ENCODE peak calls at places on chromosomes 5 and 9, in five cellular contexts. One of them, this sample, is unnamed.

GRCh38 chr5:103397996-103398581 is 139.5 kb downstream of the MACIR start:
- DNase-seq in astrocyte: peak; percentile 26
- DNase-seq in fibroblast of lung: peak; percentile 43
- DNase-seq in DND-41: no peak
- DNase-seq in IMR-90: peak; percentile 36
- DNase-seq in this sample: no peak

GRCh38 chr5:171528865-171529264 is 109.4 kb downstream of the FGF18 start:
- DNase-seq in astrocyte: no peak
- DNase-seq in fibroblast of lung: no peak
- DNase-seq in DND-41: no peak
- DNase-seq in IMR-90: no peak
- DNase-seq in this sample: no peak

GRCh38 chr9:137785704-137786161 is 91.8 kb upstream of the CACNA1B start:
- DNase-seq in astrocyte: no peak
- DNase-seq in fibroblast of lung: no peak
- DNase-seq in DND-41: no peak
- DNase-seq in IMR-90: peak; percentile 6
- DNase-seq in this sample: no peak

GRCh38 chr5:68478306-68479091 is 262.9 kb downstream of the PIK3R1 start:
- DNase-seq in astrocyte: peak; percentile 58
- DNase-seq in fibroblast of lung: peak; percentile 62
- DNase-seq in DND-41: no peak
- DNase-seq in IMR-90: peak; percentile 28
- DNase-seq in this sample: no peak

GRCh38 chr9:93202919-93203712 is 19.2 kb downstream of the WNK2 start:
- DNase-seq in astrocyte: no peak
- DNase-seq in fibroblast of lung: no peak
- DNase-seq in DND-41: no peak
- DNase-seq in IMR-90: no peak
- DNase-seq in this sample: no peak

GRCh38 chr9:132647806-132648205 is 22.0 kb downstream of the DDX31 start:
- DNase-seq in astrocyte: no peak
- DNase-seq in fibroblast of lung: no peak
- DNase-seq in DND-41: no peak
- DNase-seq in IMR-90: peak; percentile 28
- DNase-seq in this sample: no peak

GRCh38 chr9:76818271-76818670 is 54.0 kb downstream of the PCA3 start:
- DNase-seq in astrocyte: peak; percentile 98
- DNase-seq in fibroblast of lung: peak; percentile 99
- DNase-seq in DND-41: no peak
- DNase-seq in IMR-90: peak; percentile 98
- DNase-seq in this sample: no peak

GRCh38 chr5:18305288-18305899 is 671.1 kb downstream of the TAF11L14 start:
- DNase-seq in astrocyte: peak; percentile 14
- DNase-seq in fibroblast of lung: peak; percentile 14
- DNase-seq in DND-41: no peak
- DNase-seq in IMR-90: peak; percentile 39
- DNase-seq in this sample: no peak

GRCh38 chr5:154709368-154710305 is 45.5 kb upstream of the LARP1 start:
- DNase-seq in astrocyte: no peak
- DNase-seq in fibroblast of lung: no peak
- DNase-seq in DND-41: no peak
- DNase-seq in IMR-90: no peak
- DNase-seq in this sample: no peak

DNA sequence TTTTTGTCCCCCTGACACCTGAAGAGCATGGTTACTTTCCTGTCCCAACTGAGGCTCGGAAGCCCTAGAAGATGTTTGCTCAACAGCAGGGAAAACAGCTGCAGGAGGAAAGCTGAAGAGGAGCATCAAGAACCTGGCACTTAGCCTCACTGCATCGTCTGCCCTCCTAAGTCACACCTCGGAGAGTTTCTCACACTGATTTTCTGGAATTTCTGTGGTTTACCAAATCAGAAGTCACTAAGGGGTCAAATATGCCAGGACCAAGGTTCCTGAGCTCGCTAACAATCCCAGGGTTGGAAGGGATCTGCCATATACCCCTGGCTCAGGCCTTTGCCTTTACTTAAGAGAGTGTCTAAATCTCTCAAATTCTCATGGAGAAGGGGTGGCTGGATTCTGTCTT is 5.3 kb downstream of the IL12B start:
- DNase-seq in astrocyte: peak; percentile 41
- DNase-seq in fibroblast of lung: peak; percentile 45
- DNase-seq in DND-41: no peak
- DNase-seq in IMR-90: no peak
- DNase-seq in this sample: no peak
- H3K4me1 ChIP-seq in astrocyte: peaks cover 3% of the 10 kb centered on the region
- H3K4me1 ChIP-seq in fibroblast of lung: peaks cover 5% of the 10 kb centered on the region
- H3K4me1 ChIP-seq in DND-41: no peaks in the 10 kb centered on the region
- H3K4me1 ChIP-seq in IMR-90: no peaks in the 10 kb centered on the region
- H3K4me1 ChIP-seq in this sample: no peaks in the 10 kb centered on the region

GRCh38 chr5:98781964-98782363 is 8.5 kb downstream of the RGMB start:
- DNase-seq in astrocyte: no peak
- DNase-seq in fibroblast of lung: no peak
- DNase-seq in DND-41: no peak
- DNase-seq in IMR-90: no peak
- DNase-seq in this sample: no peak

GRCh38 chr5:98777295-98777694 is 3.8 kb downstream of the RGMB start:
- DNase-seq in astrocyte: no peak
- DNase-seq in fibroblast of lung: no peak
- DNase-seq in DND-41: no peak
- DNase-seq in IMR-90: no peak
- DNase-seq in this sample: no peak

GRCh38 chr5:98781520-98781919 is 8.1 kb downstream of the RGMB start:
- DNase-seq in astrocyte: no peak
- DNase-seq in fibroblast of lung: no peak
- DNase-seq in DND-41: no peak
- DNase-seq in IMR-90: no peak
- DNase-seq in this sample: no peak

GRCh38 chr5:98780390-98780789 is 6.9 kb downstream of the RGMB start:
- DNase-seq in astrocyte: peak; percentile 45
- DNase-seq in fibroblast of lung: peak; percentile 50
- DNase-seq in DND-41: no peak
- DNase-seq in IMR-90: no peak
- DNase-seq in this sample: no peak

GRCh38 chr5:98779264-98779877 is 5.9 kb downstream of the RGMB start:
- DNase-seq in astrocyte: no peak
- DNase-seq in fibroblast of lung: no peak
- DNase-seq in DND-41: no peak
- DNase-seq in IMR-90: no peak
- DNase-seq in this sample: no peak
- H3K4me3 ChIP-seq in astrocyte: peak overlapping the region; percentile 19
- H3K4me3 ChIP-seq in fibroblast of lung: no peak overlapping the region
- H3K4me3 ChIP-seq in DND-41: no peak overlapping the region
- H3K4me3 ChIP-seq in IMR-90: peak overlapping the region; percentile 5
- H3K4me3 ChIP-seq in this sample: no peak overlapping the region

DNA sequence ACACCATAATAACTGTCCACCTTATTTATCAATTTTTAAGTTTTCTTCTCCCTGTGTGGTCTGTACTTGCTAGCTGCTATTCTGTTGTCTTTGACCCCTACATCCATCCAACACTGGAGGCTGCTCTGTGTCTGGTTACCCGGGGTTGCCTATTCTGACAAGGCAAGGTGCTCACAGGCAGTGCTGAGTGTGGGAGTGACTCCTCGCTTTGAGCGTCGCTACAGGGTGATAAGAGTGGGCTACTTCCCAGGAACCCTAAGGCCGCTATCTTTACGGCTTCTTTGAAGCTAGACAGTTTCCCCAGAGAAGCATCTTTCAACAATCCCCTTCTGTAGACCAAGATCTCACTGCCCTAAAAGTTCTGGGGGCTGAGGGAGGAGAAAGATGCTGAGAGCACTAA is 35.3 kb downstream of the NSUN2 start:
- DNase-seq in astrocyte: no peak
- DNase-seq in fibroblast of lung: no peak
- DNase-seq in DND-41: no peak
- DNase-seq in IMR-90: no peak
- DNase-seq in this sample: no peak
- H3K36me3 ChIP-seq in astrocyte: peaks cover 37% of the 10 kb centered on the region
- H3K36me3 ChIP-seq in fibroblast of lung: peaks cover 13% of the 10 kb centered on the region
- H3K36me3 ChIP-seq in DND-41: peaks cover 51% of the 10 kb centered on the region
- H3K36me3 ChIP-seq in IMR-90: peaks cover 41% of the 10 kb centered on the region
- H3K36me3 ChIP-seq in this sample: peaks cover 30% of the 10 kb centered on the region

GRCh38 chr9:94949330-94949729 is 222.8 kb downstream of the AOPEP start:
- DNase-seq in astrocyte: no peak
- DNase-seq in fibroblast of lung: no peak
- DNase-seq in DND-41: no peak
- DNase-seq in IMR-90: no peak
- DNase-seq in this sample: no peak
- H3K4me1 ChIP-seq in astrocyte: peaks cover 41% of the 10 kb centered on the region
- H3K4me1 ChIP-seq in fibroblast of lung: peaks cover 27% of the 10 kb centered on the region
- H3K4me1 ChIP-seq in DND-41: no peaks in the 10 kb centered on the region
- H3K4me1 ChIP-seq in IMR-90: peaks cover 31% of the 10 kb centered on the region
- H3K4me1 ChIP-seq in this sample: peaks cover 32% of the 10 kb centered on the region

GRCh38 chr9:72972636-72973035 is 19.8 kb upstream of the ALDH1A1 start:
- DNase-seq in astrocyte: no peak
- DNase-seq in fibroblast of lung: no peak
- DNase-seq in DND-41: no peak
- DNase-seq in IMR-90: no peak
- DNase-seq in this sample: no peak

GRCh38 chr9:72974501-72974900 is 21.6 kb upstream of the ALDH1A1 start:
- DNase-seq in astrocyte: no peak
- DNase-seq in fibroblast of lung: no peak
- DNase-seq in DND-41: no peak
- DNase-seq in IMR-90: no peak
- DNase-seq in this sample: no peak

DNA sequence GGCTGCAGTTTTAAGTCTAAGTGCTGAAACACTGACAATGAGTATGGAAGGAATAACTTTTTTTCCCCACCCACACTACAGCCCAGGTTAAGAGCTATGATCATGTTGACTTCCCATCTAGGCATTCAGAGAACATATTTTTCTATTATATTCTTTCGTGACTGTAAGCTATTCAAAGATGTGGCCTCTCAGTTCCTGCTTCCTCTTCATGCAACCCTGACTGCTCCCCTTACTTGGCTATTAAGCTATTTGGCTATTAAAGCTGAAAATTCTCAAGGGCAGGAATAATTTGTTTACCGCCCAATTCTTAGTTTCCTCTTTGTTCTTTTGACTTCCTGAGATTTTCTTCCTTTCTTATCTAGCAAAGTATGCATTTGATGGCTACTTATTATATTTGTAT is 18.6 kb upstream of the ALDH1A1 start:
- DNase-seq in astrocyte: no peak
- DNase-seq in fibroblast of lung: no peak
- DNase-seq in DND-41: no peak
- DNase-seq in IMR-90: no peak
- DNase-seq in this sample: no peak
- H3K4me3 ChIP-seq in astrocyte: no peak overlapping the region
- H3K4me3 ChIP-seq in fibroblast of lung: no peak overlapping the region
- H3K4me3 ChIP-seq in DND-41: no peak overlapping the region
- H3K4me3 ChIP-seq in IMR-90: no peak overlapping the region
- H3K4me3 ChIP-seq in this sample: no peak overlapping the region

DNA sequence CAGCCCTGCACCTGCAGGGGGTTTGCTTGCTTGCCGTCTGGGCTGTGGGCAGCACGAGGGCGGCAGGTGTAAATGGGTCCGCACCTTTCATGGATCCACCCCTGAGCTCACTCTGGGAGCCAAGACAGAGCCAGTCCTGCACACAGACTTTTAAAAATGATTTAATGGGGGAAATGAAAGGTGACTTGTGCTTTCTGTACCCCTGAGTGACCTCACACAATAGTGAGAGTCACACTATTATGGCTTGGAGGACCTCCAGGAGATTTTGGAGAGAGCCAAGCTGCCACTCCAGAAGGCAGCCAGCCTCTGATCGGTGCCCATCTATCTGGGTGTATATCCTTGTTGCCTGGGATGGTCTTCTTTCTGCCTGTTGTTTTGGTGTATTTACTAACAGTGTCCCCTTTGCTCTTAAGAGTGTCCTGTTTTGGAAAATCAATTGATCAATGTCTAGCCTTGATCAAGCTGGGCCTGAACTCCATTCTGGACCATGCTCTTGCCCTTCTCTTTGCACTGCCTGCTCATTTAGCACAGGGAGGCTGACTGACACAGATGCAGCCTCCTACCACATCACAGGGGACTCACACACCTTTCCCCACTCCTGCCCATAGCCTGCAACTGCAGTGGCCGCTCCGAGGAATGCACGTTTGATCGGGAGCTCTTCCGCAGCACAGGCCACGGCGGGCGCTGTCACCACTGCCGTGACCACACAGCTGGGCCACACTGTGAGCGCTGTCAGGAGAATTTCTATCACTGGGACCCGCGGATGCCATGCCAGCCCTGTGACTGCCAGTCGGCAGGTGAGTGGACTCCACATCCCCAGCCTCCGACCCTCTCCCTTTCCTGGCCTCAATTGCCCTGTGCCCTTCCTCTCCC is 29.5 kb downstream of the LAMC3 start:
- DNase-seq in astrocyte: no peak
- DNase-seq in fibroblast of lung: no peak
- DNase-seq in DND-41: no peak
- DNase-seq in IMR-90: no peak
- DNase-seq in this sample: no peak
- H3K36me3 ChIP-seq in astrocyte: no peaks in the 10 kb centered on the region
- H3K36me3 ChIP-seq in fibroblast of lung: no peaks in the 10 kb centered on the region
- H3K36me3 ChIP-seq in DND-41: no peaks in the 10 kb centered on the region
- H3K36me3 ChIP-seq in IMR-90: no peaks in the 10 kb centered on the region
- H3K36me3 ChIP-seq in this sample: no peaks in the 10 kb centered on the region

GRCh38 chr5:75002271-75002670 is 50.1 kb downstream of the GCNT4 start:
- DNase-seq in astrocyte: no peak
- DNase-seq in fibroblast of lung: no peak
- DNase-seq in DND-41: no peak
- DNase-seq in IMR-90: no peak
- DNase-seq in this sample: no peak
- H3K4me1 ChIP-seq in astrocyte: no peaks in the 10 kb centered on the region
- H3K4me1 ChIP-seq in fibroblast of lung: no peaks in the 10 kb centered on the region
- H3K4me1 ChIP-seq in DND-41: no peaks in the 10 kb centered on the region
- H3K4me1 ChIP-seq in IMR-90: peaks cover 5% of the 10 kb centered on the region
- H3K4me1 ChIP-seq in this sample: no peaks in the 10 kb centered on the region